ENCODE peak calls at places on chromosomes 11 and 22, in six cellular contexts. One of them, this sample, is unnamed.

GRCh38 chr11:22192642-22193347 is at the start of gene ANO5:
- DNase-seq in neural crest cell: peak; percentile 57
- DNase-seq in uterus: peak; percentile 25
- DNase-seq in epithelial cell of esophagus: peak; percentile 8
- DNase-seq in psoas muscle: peak; percentile 77
- DNase-seq in choroid plexus epithelial cell: no peak
- DNase-seq in this sample: no peak

GRCh38 chr22:31635638-31636306 is 26.2 kb downstream of the PISD start:
- DNase-seq in neural crest cell: no peak
- DNase-seq in uterus: no peak
- DNase-seq in epithelial cell of esophagus: no peak
- DNase-seq in psoas muscle: no peak
- DNase-seq in choroid plexus epithelial cell: no peak
- DNase-seq in this sample: no peak

GRCh38 chr11:66157182-66157864 is 87.3 kb downstream of the PACS1 start:
- DNase-seq in neural crest cell: no peak
- DNase-seq in uterus: no peak
- DNase-seq in epithelial cell of esophagus: peak; percentile 18
- DNase-seq in psoas muscle: no peak
- DNase-seq in choroid plexus epithelial cell: peak; percentile 48
- DNase-seq in this sample: no peak

GRCh38 chr22:31348766-31349165 is 2.6 kb upstream of the PATZ1 start:
- DNase-seq in neural crest cell: no peak
- DNase-seq in uterus: no peak
- DNase-seq in epithelial cell of esophagus: no peak
- DNase-seq in psoas muscle: no peak
- DNase-seq in choroid plexus epithelial cell: no peak
- DNase-seq in this sample: no peak

GRCh38 chr22:49193348-49193747 is 634.3 kb downstream of the BRD1 start:
- DNase-seq in neural crest cell: no peak
- DNase-seq in uterus: no peak
- DNase-seq in epithelial cell of esophagus: no peak
- DNase-seq in psoas muscle: no peak
- DNase-seq in choroid plexus epithelial cell: no peak
- DNase-seq in this sample: no peak

GRCh38 chr22:39179401-39179827 is 26.9 kb upstream of the CBX7 start:
- DNase-seq in neural crest cell: no peak
- DNase-seq in uterus: no peak
- DNase-seq in epithelial cell of esophagus: no peak
- DNase-seq in psoas muscle: no peak
- DNase-seq in choroid plexus epithelial cell: no peak
- DNase-seq in this sample: no peak

GRCh38 chr11:45606514-45607024 is 58.9 kb downstream of the CHST1 start:
- DNase-seq in neural crest cell: peak; percentile 55
- DNase-seq in uterus: no peak
- DNase-seq in epithelial cell of esophagus: no peak
- DNase-seq in psoas muscle: no peak
- DNase-seq in choroid plexus epithelial cell: no peak
- DNase-seq in this sample: no peak

GRCh38 chr11:65903068-65903481 is 2.9 kb upstream of the FOSL1 start:
- DNase-seq in neural crest cell: no peak
- DNase-seq in uterus: no peak
- DNase-seq in epithelial cell of esophagus: peak; percentile 53
- DNase-seq in psoas muscle: no peak
- DNase-seq in choroid plexus epithelial cell: peak; percentile 58
- DNase-seq in this sample: no peak

GRCh38 chr11:29713831-29714320 is 303.0 kb downstream of the KCNA4 start:
- DNase-seq in neural crest cell: no peak
- DNase-seq in uterus: no peak
- DNase-seq in epithelial cell of esophagus: no peak
- DNase-seq in psoas muscle: no peak
- DNase-seq in choroid plexus epithelial cell: no peak
- DNase-seq in this sample: no peak

GRCh38 chr22:47779474-47779873 is 1017.0 kb downstream of the TBC1D22A start:
- DNase-seq in neural crest cell: no peak
- DNase-seq in uterus: no peak
- DNase-seq in epithelial cell of esophagus: no peak
- DNase-seq in psoas muscle: no peak
- DNase-seq in choroid plexus epithelial cell: no peak
- DNase-seq in this sample: no peak
- TF ChIP-seq CTCF in neural crest cell: no peak
- TF ChIP-seq CTCF in uterus: no peak
- TF ChIP-seq CTCF in epithelial cell of esophagus: no peak
- TF ChIP-seq CTCF in psoas muscle: no peak
- TF ChIP-seq CTCF in choroid plexus epithelial cell: no peak
- TF ChIP-seq CTCF in this sample: no peak

GRCh38 chr22:20783844-20784723 is 10.2 kb downstream of the SERPIND1 start:
- DNase-seq in neural crest cell: peak; percentile 34
- DNase-seq in uterus: peak; percentile 44
- DNase-seq in epithelial cell of esophagus: peak; percentile 75
- DNase-seq in psoas muscle: no peak
- DNase-seq in choroid plexus epithelial cell: peak; percentile 86
- DNase-seq in this sample: no peak
- TF ChIP-seq CTCF in neural crest cell: peak; percentile 73
- TF ChIP-seq CTCF in uterus: peak; percentile 55
- TF ChIP-seq CTCF in epithelial cell of esophagus: peak; percentile 87
- TF ChIP-seq CTCF in psoas muscle: peak; percentile 57
- TF ChIP-seq CTCF in choroid plexus epithelial cell: peak; percentile 79
- TF ChIP-seq CTCF in this sample: no peak

DNA sequence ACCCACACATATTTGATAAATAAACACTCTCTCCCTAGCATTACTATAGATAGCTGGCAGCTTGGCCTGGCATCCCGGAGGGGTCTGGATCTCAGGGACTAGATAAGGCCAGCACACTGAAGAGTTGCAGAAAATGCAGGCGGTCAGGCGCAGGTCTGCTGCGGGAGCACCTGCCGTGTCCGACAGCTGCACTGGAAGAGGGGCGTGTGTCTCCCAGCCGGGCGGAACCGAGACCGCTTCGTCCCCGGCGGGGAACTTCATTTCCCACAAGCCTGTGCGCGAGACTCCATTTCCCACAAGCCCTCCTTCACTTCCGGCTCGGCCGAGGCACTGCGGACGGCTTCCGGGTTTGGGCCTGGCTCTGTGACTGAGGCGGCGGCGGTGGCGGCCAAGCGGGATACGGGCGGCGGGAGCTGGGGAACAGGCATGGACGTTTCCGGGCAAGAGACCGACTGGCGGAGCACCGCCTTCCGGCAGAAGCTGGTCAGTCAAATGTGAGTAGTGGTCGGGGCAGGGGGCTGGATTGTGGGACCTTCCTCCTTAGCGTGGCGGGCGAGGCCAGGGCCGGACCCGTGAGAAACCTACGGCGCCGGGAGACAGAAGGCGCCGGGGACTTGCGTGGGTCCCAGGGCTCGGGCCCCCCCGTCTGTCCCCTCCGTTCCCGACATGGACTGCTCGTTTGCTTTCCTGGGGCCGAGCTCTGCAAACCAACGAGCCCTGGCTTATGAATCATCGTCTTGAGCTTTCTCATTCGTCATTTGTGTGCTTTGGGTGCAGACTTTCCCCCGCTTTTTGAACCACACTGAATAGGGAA is at the start of gene MED15:
- DNase-seq in neural crest cell: peak; percentile 78
- DNase-seq in uterus: peak; percentile 90
- DNase-seq in epithelial cell of esophagus: peak; percentile 91
- DNase-seq in psoas muscle: peak; percentile 92
- DNase-seq in choroid plexus epithelial cell: peak; percentile 90
- DNase-seq in this sample: peak; percentile 72
- TF ChIP-seq CTCF in neural crest cell: no peak
- TF ChIP-seq CTCF in uterus: no peak
- TF ChIP-seq CTCF in epithelial cell of esophagus: no peak
- TF ChIP-seq CTCF in psoas muscle: no peak
- TF ChIP-seq CTCF in choroid plexus epithelial cell: no peak
- TF ChIP-seq CTCF in this sample: no peak

GRCh38 chr11:64285885-64286800 is 495 bp downstream of the GPR137 start:
- DNase-seq in neural crest cell: no peak
- DNase-seq in uterus: no peak
- DNase-seq in epithelial cell of esophagus: no peak
- DNase-seq in psoas muscle: no peak
- DNase-seq in choroid plexus epithelial cell: no peak
- DNase-seq in this sample: no peak
- TF ChIP-seq CTCF in neural crest cell: no peak
- TF ChIP-seq CTCF in uterus: no peak
- TF ChIP-seq CTCF in epithelial cell of esophagus: no peak
- TF ChIP-seq CTCF in psoas muscle: no peak
- TF ChIP-seq CTCF in choroid plexus epithelial cell: no peak
- TF ChIP-seq CTCF in this sample: no peak

DNA sequence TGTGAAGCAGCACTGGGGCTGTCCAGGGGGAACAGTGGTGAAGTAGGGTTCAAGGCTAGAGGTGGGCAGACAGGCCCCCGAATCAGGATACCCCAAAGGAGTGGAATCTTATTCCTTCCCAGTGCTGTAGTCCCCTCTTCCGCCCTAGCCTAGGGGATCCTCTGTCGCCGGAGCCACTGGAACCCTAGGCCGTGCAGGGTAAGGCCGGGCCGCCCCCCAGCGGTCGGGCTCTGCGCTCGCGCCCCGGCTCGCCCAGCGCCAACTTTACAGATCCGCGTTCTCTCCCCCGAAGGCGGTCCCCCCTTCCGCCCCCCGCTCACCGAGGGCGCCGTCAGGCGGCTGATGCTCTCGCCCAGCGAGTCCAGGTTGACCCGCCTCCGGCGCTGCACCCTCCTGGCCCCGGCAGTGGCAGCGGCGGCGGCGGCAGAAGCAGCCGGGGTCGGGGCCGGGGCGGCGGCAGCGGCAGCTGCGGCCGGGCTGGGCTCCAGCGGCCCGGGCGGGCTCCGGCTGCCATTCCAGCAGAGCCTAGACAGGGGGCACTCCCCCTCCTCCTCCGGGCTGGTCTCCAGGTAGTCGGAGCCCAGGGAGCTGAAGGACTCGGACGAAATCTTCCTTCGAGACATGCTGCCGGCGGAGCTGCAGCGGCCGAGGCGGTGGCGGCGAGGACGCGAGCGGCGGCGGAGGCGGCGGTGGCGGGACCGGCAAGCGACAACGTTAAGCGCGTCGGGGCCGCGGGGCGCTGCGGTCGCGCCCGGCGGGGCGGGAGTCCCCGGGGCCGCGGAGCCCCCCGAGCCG is 646 bp downstream of the GUCY1A2 start:
- DNase-seq in neural crest cell: peak; percentile 64
- DNase-seq in uterus: peak; percentile 72
- DNase-seq in epithelial cell of esophagus: peak; percentile 22
- DNase-seq in psoas muscle: peak; percentile 42
- DNase-seq in choroid plexus epithelial cell: peak; percentile 51
- DNase-seq in this sample: no peak
- TF ChIP-seq CTCF in neural crest cell: peak; percentile 76
- TF ChIP-seq CTCF in uterus: peak; percentile 78
- TF ChIP-seq CTCF in epithelial cell of esophagus: peak; percentile 12
- TF ChIP-seq CTCF in psoas muscle: peak; percentile 24
- TF ChIP-seq CTCF in choroid plexus epithelial cell: peak; percentile 52
- TF ChIP-seq CTCF in this sample: no peak

GRCh38 chr22:35896306-35896705 is 132.3 kb downstream of the RBFOX2 start:
- DNase-seq in neural crest cell: no peak
- DNase-seq in uterus: no peak
- DNase-seq in epithelial cell of esophagus: peak; percentile 43
- DNase-seq in psoas muscle: no peak
- DNase-seq in choroid plexus epithelial cell: no peak
- DNase-seq in this sample: no peak

GRCh38 chr22:35892192-35892591 is 136.4 kb downstream of the RBFOX2 start:
- DNase-seq in neural crest cell: no peak
- DNase-seq in uterus: peak; percentile 67
- DNase-seq in epithelial cell of esophagus: peak; percentile 70
- DNase-seq in psoas muscle: no peak
- DNase-seq in choroid plexus epithelial cell: peak; percentile 77
- DNase-seq in this sample: no peak

GRCh38 chr22:35893698-35894097 is 134.9 kb downstream of the RBFOX2 start:
- DNase-seq in neural crest cell: no peak
- DNase-seq in uterus: peak; percentile 54
- DNase-seq in epithelial cell of esophagus: no peak
- DNase-seq in psoas muscle: no peak
- DNase-seq in choroid plexus epithelial cell: peak; percentile 84
- DNase-seq in this sample: no peak

GRCh38 chr22:35894937-35895708 is 133.5 kb downstream of the RBFOX2 start:
- DNase-seq in neural crest cell: no peak
- DNase-seq in uterus: peak; percentile 72
- DNase-seq in epithelial cell of esophagus: peak; percentile 99
- DNase-seq in psoas muscle: no peak
- DNase-seq in choroid plexus epithelial cell: peak; percentile 85
- DNase-seq in this sample: no peak

GRCh38 chr22:35894464-35894878 is 134.2 kb downstream of the RBFOX2 start:
- DNase-seq in neural crest cell: no peak
- DNase-seq in uterus: peak; percentile 70
- DNase-seq in epithelial cell of esophagus: peak; percentile 34
- DNase-seq in psoas muscle: no peak
- DNase-seq in choroid plexus epithelial cell: peak; percentile 57
- DNase-seq in this sample: no peak
- TF ChIP-seq CTCF in neural crest cell: no peak
- TF ChIP-seq CTCF in uterus: peak; percentile 28
- TF ChIP-seq CTCF in epithelial cell of esophagus: peak; percentile 19
- TF ChIP-seq CTCF in psoas muscle: peak; percentile 32
- TF ChIP-seq CTCF in choroid plexus epithelial cell: no peak
- TF ChIP-seq CTCF in this sample: no peak

DNA sequence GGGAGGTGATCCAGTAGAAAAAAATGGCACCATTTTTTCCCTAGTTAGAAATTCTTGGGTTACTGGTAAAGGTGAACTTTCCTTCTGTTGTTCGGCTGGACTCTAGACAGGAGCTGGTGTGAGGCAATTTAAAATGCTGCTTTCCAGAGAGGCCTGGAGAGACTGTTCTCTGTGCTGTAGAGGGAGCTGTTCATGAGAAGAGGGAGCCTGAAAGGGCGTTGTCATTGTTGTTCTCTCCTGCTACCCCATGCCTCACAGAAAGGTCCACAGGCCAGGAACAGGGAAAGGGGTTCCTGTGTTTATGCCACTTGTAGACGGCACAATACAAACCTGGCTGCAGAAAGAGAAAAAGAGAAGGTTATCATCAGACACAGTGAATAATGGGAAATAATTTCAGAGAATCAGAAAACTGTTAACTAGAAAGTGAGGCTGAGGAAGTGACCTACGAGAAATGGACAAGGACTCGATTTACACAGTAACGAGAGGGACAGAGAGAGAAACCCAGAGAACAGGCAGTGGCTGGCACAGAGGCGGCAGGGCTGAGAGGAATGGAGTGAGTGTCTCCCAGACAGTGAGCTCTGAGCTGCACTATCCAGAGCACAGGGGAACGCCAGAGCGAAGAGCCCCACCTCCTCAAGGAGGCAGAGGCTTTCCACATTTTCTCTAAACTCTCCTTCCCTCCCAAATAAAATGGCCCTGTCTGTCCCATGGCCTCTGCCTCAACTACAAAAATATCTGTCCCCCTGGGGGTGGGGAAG is 109.2 kb downstream of the RRM1 start:
- DNase-seq in neural crest cell: no peak
- DNase-seq in uterus: no peak
- DNase-seq in epithelial cell of esophagus: no peak
- DNase-seq in psoas muscle: no peak
- DNase-seq in choroid plexus epithelial cell: no peak
- DNase-seq in this sample: no peak
- TF ChIP-seq CTCF in neural crest cell: no peak
- TF ChIP-seq CTCF in uterus: no peak
- TF ChIP-seq CTCF in epithelial cell of esophagus: peak; percentile 21
- TF ChIP-seq CTCF in psoas muscle: no peak
- TF ChIP-seq CTCF in choroid plexus epithelial cell: peak; percentile 11
- TF ChIP-seq CTCF in this sample: no peak

DNA sequence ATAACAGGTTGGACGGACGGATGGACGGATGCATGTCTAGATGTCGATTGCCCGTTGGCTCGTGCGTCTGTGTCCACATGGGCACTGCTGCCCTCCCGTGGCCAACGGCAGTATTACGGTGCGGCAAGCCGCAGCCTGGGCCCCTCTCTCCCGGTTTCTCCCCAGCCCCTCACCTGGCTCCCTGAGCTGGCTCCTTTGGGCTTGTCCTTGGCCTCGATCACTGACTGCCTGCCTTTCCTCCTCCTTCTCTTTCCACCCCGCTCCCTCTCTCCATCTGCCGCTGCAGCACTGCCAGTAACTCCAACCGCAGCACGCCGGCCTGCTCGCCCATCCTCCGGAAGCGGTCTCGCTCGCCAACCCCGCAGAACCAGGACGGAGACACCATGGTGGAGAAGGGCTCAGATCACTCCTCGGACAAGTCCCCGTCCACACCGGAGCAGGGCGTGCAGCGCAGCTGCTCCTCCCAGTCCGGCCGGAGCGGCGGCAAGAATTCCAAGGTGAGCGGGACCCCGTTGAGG is 77.3 kb downstream of the SCN3B start:
- DNase-seq in neural crest cell: peak; percentile 85
- DNase-seq in uterus: peak; percentile 56
- DNase-seq in epithelial cell of esophagus: peak; percentile 54
- DNase-seq in psoas muscle: peak; percentile 60
- DNase-seq in choroid plexus epithelial cell: peak; percentile 66
- DNase-seq in this sample: peak; percentile 58
- TF ChIP-seq CTCF in neural crest cell: peak; percentile 89
- TF ChIP-seq CTCF in uterus: peak; percentile 92
- TF ChIP-seq CTCF in epithelial cell of esophagus: peak; percentile 92
- TF ChIP-seq CTCF in psoas muscle: peak; percentile 84
- TF ChIP-seq CTCF in choroid plexus epithelial cell: peak; percentile 92
- TF ChIP-seq CTCF in this sample: peak; percentile 43